ENCODE peak calls at places on chromosomes 6 and 20, in six cellular contexts. R is H1, U is K562, B is transverse colon, F is A549, K is sigmoid colon. T is an unnamed sample. For H3K4me1, the result is how much of the 10 kb centered on the place peaks cover.

GRCh38 chr6:42279966-42280629 is 62.4 kb upstream of the MRPS10 start:
- DNase-seq in R (no peak), U (no peak), B (no peak), F (no peak), K (peak), T (peak)

GRCh38 chr20:59385038-59385437 is 84.6 kb downstream of the EDN3 start:
- DNase-seq in R (no peak), U (no peak), B (no peak), F (no peak), K (no peak), T (no peak)

GRCh38 chr20:45782890-45783289 is 8.8 kb downstream of the WFDC3 start:
- DNase-seq in R (no peak), U (no peak), B (no peak), F (no peak), K (no peak), T (no peak)

GRCh38 chr6:96157018-96157565 is 141.3 kb downstream of the FUT9 start:
- DNase-seq in R (no peak), U (no peak), B (no peak), F (no peak), K (no peak), T (no peak)

GRCh38 chr20:47926731-47927130 is 141.4 kb upstream of the SULF2 start:
- DNase-seq in R (no peak), U (no peak), B (no peak), F (no peak), K (no peak), T (no peak)

GRCh38 chr6:138485005-138485545 is 14.2 kb downstream of the NHSL1 start:
- DNase-seq in R (no peak), U (no peak), B (no peak), F (no peak), K (no peak), T (no peak)

GRCh38 chr6:45920819-45921511 is 94.7 kb downstream of the CLIC5 start:
- DNase-seq in R (no peak), U (no peak), B (no peak), F (no peak), K (no peak), T (no peak)

GRCh38 chr20:46897471-46897870 is 2.8 kb downstream of the EYA2 start:
- DNase-seq in R (no peak), U (no peak), B (no peak), F (no peak), K (no peak), T (no peak)

GRCh38 chr6:71124340-71124739 is 164.3 kb upstream of the OGFRL1 start:
- DNase-seq in R (no peak), U (no peak), B (no peak), F (no peak), K (no peak), T (no peak)

GRCh38 chr20:961768-962167 is 40.3 kb downstream of the RSPO4 start:
- DNase-seq in R (no peak), U (no peak), B (no peak), F (no peak), K (no peak), T (no peak)

GRCh38 chr6:43962458-43962857 is 164.8 kb downstream of the MRPL14 start:
- DNase-seq in R (no peak), U (peak), B (no peak), F (no peak), K (no peak), T (no peak)

GRCh38 chr20:6746901-6747609 is 20.4 kb upstream of the BMP2 start:
- DNase-seq in R (no peak), U (no peak), B (no peak), F (no peak), K (no peak), T (no peak)

GRCh38 chr6:121222656-121223055 is 111.6 kb downstream of the TBC1D32 start:
- DNase-seq in R (no peak), U (peak), B (no peak), F (no peak), K (no peak), T (no peak)

GRCh38 chr6:45044086-45044485 is 284.0 kb upstream of the RUNX2 start:
- DNase-seq in R (no peak), U (no peak), B (no peak), F (no peak), K (no peak), T (no peak)

GRCh38 chr20:17995967-17996819 is 27.4 kb downstream of the MGME1 start:
- DNase-seq in R (no peak), U (peak), B (no peak), F (peak), K (no peak), T (peak)

DNA sequence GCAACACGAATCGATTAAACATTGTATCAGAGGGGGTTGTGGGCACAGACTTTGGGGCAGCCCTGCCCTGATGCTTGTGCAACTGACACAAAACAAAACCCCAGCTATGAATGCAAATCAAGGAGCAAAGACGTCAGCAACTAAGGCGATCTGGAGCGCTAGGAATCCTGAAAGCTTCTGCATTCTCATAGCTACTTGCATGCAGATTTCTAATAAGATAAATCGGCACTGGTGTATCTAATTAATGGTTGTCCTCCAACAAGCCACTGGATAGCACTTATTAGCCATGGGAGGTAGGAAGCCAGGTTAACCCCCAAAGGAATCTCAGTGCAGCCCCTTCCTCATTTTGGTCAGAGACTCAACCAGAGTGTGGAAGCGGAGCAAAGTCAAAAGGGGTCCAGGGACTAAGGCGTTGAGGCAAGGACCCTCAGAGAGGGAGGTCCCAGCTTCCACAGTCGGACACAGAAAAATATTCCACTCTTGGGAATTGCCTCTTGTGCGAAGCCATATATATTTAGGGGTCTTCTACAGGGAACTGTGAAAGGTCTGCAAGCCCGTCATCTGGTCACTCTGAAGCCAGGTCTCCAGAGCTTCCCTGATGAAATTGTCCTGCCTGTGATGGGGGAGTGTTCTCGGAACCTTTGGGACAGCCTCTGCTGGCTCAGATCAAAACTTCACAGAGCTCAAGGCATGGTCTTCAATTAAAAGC is 160.9 kb downstream of the TBXT start:
- DNase-seq in R (no peak), U (no peak), B (no peak), F (no peak), K (no peak), T (peak)
- TF ChIP-seq EP300 in R (no peak), U (no peak), B (peak), F (no peak), K (peak), T (no peak)

DNA sequence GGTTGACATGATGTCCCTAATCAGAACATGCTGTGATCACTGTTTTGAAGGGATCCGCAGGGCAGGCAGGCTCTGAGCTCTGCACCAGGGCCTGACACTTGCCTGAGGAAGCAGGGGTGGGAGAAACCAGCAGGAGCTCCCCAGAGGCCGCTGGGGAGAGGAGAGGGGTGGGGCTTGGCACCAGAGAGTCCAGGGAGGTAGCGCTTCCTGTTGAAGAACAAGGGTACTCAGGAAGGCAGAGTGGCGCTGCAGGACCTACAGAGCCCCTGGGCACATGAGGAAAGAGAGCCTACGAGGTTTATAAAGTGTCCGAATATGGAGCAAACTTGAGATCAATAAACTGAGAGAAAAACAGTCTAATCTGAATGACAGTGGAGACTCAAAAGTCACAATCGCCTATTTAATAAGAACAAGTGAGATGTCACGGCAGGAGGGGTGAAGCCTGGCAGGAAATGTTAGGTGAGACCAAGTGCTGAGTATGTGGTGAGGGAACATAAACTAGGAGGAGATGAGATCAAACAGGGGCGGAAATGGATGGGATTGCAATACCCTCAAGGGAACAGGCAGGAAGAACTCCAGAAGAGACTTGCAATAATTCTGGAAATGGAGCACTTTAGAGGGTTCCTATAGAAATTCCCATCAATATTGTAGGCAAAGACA is 5.8 kb upstream of the TBXT start:
- DNase-seq in R (no peak), U (no peak), B (no peak), F (no peak), K (no peak), T (no peak)
- TF ChIP-seq CTCF in R (no peak), U (no peak), B (no peak), F (no peak), K (no peak), T (no peak)

DNA sequence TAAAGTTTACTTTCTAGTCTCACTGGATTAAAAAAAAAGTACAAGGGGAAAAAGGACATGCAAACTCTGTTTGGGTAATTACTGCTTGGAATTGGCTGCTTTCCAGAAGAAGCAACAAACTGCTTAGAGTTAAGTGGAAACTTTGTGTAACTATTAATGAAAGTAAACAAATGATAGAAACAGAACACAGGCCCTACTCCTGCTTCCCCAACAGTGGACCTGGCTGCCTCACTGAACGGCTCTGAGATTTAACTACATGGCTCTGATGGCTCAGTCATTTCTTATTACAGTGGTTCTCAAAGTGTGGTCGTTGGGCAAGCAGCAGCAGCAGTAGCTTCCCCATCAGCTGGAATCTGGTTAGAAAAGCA is 108.5 kb downstream of the MAN1A1 start:
- DNase-seq in R (no peak), U (no peak), B (no peak), F (no peak), K (peak), T (peak)
- H3K4me1 ChIP-seq in R (under half), U (under half), B (under half), F (under half), K (under half), T (under half)

DNA sequence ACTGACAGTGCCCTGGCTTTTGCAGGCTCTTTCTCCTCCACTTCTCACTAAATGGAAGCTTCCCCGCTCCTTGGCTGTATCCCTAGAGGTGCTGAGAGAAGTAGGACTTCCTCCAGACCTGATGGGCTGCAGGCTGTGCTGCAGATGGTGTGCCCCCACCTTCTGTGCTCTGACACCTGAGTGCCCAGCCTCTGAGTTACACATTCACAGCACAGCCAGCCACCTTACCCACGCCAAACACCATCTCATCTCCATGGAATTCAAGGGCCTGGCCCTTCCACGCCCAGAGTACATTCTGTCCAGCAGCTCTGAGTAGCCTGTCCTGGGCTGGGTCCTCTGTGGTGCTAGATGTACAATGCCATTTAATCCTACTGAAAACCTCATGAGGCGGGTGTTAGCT is 5.3 kb downstream of the SFTA2 start:
- DNase-seq in R (no peak), U (no peak), B (peak), F (no peak), K (no peak), T (no peak)
- TF ChIP-seq EP300 in R (no peak), U (no peak), B (no peak), F (no peak), K (no peak), T (no peak)

GRCh38 chr20:20513720-20514119 is 145.8 kb downstream of the INSM1 start:
- DNase-seq in R (no peak), U (no peak), B (no peak), F (no peak), K (no peak), T (no peak)
- TF ChIP-seq CTCF in R (no peak), U (no peak), B (no peak), F (no peak), K (no peak), T (no peak)

GRCh38 chr20:62706857-62707256 is 1.8 kb upstream of the NTSR1 start:
- DNase-seq in R (no peak), U (no peak), B (no peak), F (no peak), K (no peak), T (no peak)
- H3K4me1 ChIP-seq in R (under half), U (under half), B (under half), F (under half), K (under half), T (under half)

DNA sequence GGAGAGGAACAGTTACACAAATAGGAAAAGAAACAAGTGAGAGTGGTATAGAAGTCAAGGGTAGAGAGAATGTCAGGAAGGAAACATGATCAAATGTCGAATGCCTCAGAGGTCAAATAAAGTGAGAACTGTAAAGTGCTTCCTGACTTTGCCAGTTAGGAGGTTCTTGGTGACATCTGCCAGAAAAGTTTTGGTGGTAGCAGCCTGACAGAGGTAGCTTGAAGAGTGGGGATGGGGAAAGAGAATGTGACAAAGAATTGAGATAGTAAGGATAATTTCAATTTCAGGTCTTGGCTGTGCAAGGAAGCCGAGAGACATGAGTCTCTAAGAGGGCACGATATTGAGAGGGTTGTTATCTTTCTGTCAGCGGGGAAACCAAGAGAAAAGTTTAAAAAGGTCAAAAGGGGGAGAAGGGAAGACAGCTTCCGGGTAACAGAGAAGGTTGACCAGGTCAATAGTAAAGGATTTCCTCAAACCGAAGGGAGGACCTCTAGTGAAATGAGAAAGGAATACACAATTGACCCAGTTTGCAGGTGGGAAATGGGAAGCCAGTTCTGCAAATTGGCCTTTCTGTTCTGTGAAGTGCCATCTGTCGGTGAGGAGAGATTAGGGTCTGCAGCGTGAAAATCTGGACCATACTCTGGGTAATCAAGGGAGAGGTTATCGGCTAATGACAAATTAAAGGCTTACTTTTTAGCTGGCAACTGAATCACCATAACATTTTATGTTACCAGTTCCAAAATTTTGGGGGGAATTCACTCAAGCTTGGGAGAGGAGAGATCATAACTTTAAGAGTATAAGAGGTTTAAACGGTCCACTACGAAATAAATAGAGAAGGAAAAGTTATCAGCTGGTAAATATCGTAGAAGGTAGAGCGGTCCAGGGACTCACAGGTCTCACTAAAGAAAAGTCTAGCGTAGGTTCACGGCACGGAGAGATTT is 973 bp upstream of the BRD2 start:
- DNase-seq in R (no peak), U (peak), B (peak), F (no peak), K (no peak), T (no peak)
- TF ChIP-seq EP300 in R (no peak), U (peak), B (no peak), F (no peak), K (no peak), T (no peak)

T was measured in ovary.